ENCODE peak calls at places on chromosomes 16 and 17, in eight cellular contexts. H is hepatocyte, Y is BE2C, J is uterus, S is K562, A is mucosa of descending colon, D is keratinocyte, R is OCI-LY7. X is an unnamed sample.

GRCh38 chr16:72856797-72857196 is 191.1 kb downstream of the ZFHX3 start:
- DNase-seq in D (no peak), H (peak; percentile 32), A (peak; percentile 23), J (no peak), S (peak; percentile 13), Y (peak; percentile 52), R (no peak), X (peak; percentile 48)

GRCh38 chr16:79264237-79265104 is 336.1 kb downstream of the MAF start:
- DNase-seq in A (no peak), D (no peak), J (no peak), R (no peak), Y (no peak), H (no peak), S (no peak), X (no peak)

GRCh38 chr17:17698869-17699351 is 17.7 kb downstream of the RAI1 start:
- DNase-seq in H (no peak), S (no peak), R (no peak), J (peak; percentile 59), Y (no peak), A (no peak), D (no peak), X (no peak)

GRCh38 chr16:2007081-2007836 is 2.4 kb downstream of the ZNF598 start:
- DNase-seq in Y (no peak), S (no peak), H (no peak), A (no peak), D (no peak), R (no peak), J (no peak), X (no peak)

GRCh38 chr16:20851601-20852000 is 45.3 kb downstream of the REXO5 start:
- DNase-seq in Y (no peak), H (peak; percentile 75), D (no peak), R (no peak), A (peak; percentile 41), S (no peak), J (peak; percentile 85), X (peak; percentile 68)

GRCh38 chr16:83403751-83404150 is 404.0 kb upstream of the HSBP1 start:
- DNase-seq in Y (no peak), H (no peak), D (peak; percentile 77), S (no peak), R (no peak), J (no peak), A (no peak), X (no peak)

GRCh38 chr16:47644661-47645060 is 183.5 kb downstream of the PHKB start:
- DNase-seq in J (no peak), S (no peak), D (no peak), R (no peak), H (no peak), Y (no peak), A (no peak), X (no peak)

GRCh38 chr16:69412287-69412686 is 12.1 kb upstream of the CYB5B start:
- DNase-seq in H (no peak), D (no peak), R (no peak), S (no peak), J (no peak), Y (no peak), A (no peak), X (no peak)

GRCh38 chr16:75679366-75679765 is 2.6 kb upstream of the CPHXL2 start:
- DNase-seq in S (no peak), A (no peak), J (no peak), H (no peak), Y (no peak), D (no peak), R (no peak), X (no peak)

GRCh38 chr17:47877368-47878034 is 18.5 kb upstream of the SP2 start:
- DNase-seq in Y (no peak), A (no peak), H (no peak), S (peak; percentile 28), D (no peak), J (no peak), R (no peak), X (no peak)

GRCh38 chr17:8631554-8631877 is 991 bp upstream of the MYH10 start:
- DNase-seq in H (no peak), S (no peak), Y (no peak), D (no peak), R (no peak), A (no peak), J (no peak), X (no peak)

GRCh38 chr16:48235556-48236136 is 8.5 kb upstream of the LONP2 start:
- DNase-seq in J (no peak), S (no peak), Y (no peak), H (no peak), A (peak; percentile 47), D (no peak), R (no peak), X (peak; percentile 18)

GRCh38 chr16:76278976-76279375 is 1.8 kb downstream of the CNTNAP4 start:
- DNase-seq in A (no peak), R (peak; percentile 45), S (no peak), D (no peak), J (no peak), Y (no peak), H (peak; percentile 59), X (peak; percentile 26)

GRCh38 chr16:4890026-4890425 is 42.7 kb downstream of the UBN1 start:
- DNase-seq in H (no peak), S (no peak), R (no peak), J (no peak), D (no peak), Y (no peak), A (no peak), X (no peak)

GRCh38 chr17:59332890-59333377 is 1.5 kb downstream of the YPEL2 start:
- DNase-seq in A (peak; percentile 49), R (no peak), J (peak; percentile 24), Y (peak; percentile 28), H (peak; percentile 34), S (no peak), D (no peak), X (no peak)

GRCh38 chr16:24976971-24977672 is 38.0 kb downstream of the ARHGAP17 start:
- DNase-seq in A (no peak), D (no peak), H (no peak), J (no peak), R (no peak), S (no peak), Y (no peak), X (no peak)

GRCh38 chr16:31181102-31181830 is 1.3 kb downstream of the FUS start:
- DNase-seq in D (no peak), R (peak; percentile 48), S (peak; percentile 44), H (peak; percentile 38), A (peak; percentile 40), Y (peak; percentile 30), J (peak; percentile 38), X (no peak)

GRCh38 chr17:21378553-21378952 is 2.4 kb downstream of the KCNJ12 start:
- DNase-seq in R (no peak), J (no peak), S (no peak), A (no peak), H (no peak), D (no peak), Y (no peak), X (no peak)

GRCh38 chr17:75827291-75828050 is 16.7 kb downstream of the UNC13D start:
- DNase-seq in A (peak; percentile 64), D (no peak), S (peak; percentile 58), H (peak; percentile 75), R (peak; percentile 71), Y (peak; percentile 93), J (peak; percentile 82), X (no peak)

DNA sequence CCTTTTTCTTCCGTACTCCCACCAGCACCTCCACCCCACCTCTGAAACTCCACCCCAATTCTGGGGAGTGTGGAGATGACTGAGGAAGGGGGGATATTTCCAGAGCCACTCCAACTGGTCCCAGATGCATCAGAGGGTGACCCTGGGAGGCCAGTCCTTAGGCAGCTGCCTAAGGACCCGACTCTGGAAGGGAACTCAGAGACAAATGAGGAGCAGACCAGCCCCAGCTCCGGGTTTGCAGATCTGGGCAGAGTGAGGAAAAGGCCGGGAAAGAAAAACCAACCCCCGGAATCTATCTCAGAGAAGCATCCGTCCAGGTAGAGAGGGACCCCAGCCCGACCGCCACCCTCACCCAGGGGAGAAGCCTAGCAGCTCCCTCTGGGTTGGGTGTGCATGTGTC is 41.5 kb downstream of the SOCS3 start:
- DNase-seq in J (no peak), D (no peak), R (no peak), A (no peak), Y (no peak), S (no peak), H (no peak), X (no peak)
- H3K4me1 ChIP-seq in J (peaks cover 16% of the 10 kb centered on the region), D (peaks cover 41% of the 10 kb centered on the region), R (peaks cover 6% of the 10 kb centered on the region), A (peaks cover 44% of the 10 kb centered on the region), Y (peaks cover 5% of the 10 kb centered on the region), S (peaks cover 56% of the 10 kb centered on the region), H (peaks cover 36% of the 10 kb centered on the region), X (peaks cover 46% of the 10 kb centered on the region)

DNA sequence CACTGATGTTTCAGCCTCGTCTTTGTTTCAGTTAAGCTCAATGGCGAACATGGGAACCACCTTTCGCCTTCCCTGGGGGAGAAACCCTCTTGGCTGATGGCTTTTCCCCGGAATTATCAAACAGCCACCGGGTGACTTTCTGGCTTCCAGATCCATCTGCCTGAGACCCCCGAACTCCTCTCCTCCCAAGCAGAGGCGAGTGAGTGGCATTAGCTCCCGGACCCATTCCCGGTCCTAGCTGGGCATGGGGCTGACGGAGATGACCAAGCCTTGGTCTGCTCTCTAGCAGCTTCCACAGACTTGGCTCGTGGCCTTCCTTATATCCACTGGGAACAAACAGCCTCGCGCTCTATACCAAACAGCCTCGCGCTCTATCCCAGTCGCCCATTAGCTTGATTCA is 62.4 kb downstream of the CCDC182 start:
- DNase-seq in A (no peak), J (no peak), D (no peak), S (no peak), Y (no peak), R (no peak), H (no peak), X (no peak)
- TF ChIP-seq CTCF in A (no peak), J (no peak), D (no peak), S (no peak), Y (no peak), R (no peak), H (no peak), X (no peak)

DNA sequence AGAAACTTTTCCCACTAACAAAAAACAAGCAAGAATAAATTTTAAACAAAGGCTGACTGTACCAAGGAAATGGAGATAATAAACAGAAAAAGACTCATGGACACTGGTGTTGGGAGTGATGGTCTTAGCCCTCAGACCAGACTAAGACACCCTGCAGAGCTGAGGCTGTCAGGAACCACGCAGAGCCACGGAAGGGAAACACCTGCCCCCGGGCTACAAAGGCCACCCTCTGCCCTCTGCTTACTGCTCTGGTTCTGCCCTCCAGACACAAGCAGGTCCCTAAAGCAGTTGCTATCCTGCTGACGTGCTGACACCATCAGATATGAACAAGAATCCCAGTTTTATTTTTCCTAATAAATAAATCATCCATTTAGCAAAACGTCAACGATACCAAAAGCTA is 80.0 kb downstream of the ANKRD11 start:
- DNase-seq in J (no peak), S (no peak), H (no peak), R (no peak), D (no peak), Y (peak; percentile 46), A (no peak), X (no peak)
- H3K4me1 ChIP-seq in J (peaks cover 19% of the 10 kb centered on the region), S (peaks cover 70% of the 10 kb centered on the region), H (peaks cover 61% of the 10 kb centered on the region), R (peaks cover 25% of the 10 kb centered on the region), D (peaks cover 51% of the 10 kb centered on the region), Y (peaks cover 48% of the 10 kb centered on the region), A (peaks cover 35% of the 10 kb centered on the region), X (peaks cover 69% of the 10 kb centered on the region)

DNA sequence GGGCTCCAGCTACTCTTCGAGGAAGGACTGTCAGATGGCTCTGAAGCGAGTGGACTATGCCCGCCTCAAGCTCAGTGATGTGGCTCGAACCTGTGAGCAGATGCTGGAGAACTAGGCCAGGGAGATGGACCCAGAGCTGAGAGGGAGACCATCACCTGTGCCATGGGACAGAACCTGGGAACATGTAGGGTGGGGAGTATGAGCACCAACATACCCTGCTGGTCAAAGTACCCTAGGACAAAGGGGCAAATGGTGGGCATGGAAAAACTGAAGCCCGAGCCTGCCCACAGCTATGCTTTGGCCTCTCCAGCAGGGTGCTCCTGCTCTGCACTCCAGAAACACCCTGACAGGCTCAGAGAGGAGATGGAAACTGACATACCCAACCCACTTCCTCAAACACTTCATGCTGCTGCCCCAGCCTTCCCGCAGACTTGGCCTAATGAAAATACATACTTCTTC is 1.9 kb downstream of the MED11 start:
- DNase-seq in J (no peak), S (no peak), H (peak; percentile 17), A (no peak), Y (no peak), D (no peak), R (peak; percentile 54), X (no peak)
- TF ChIP-seq CTCF in J (no peak), S (no peak), H (no peak), A (no peak), Y (no peak), D (peak; percentile 9), R (peak; percentile 62), X (peak; percentile 16)